ENCODE peak calls at places on chromosomes 3 and 15, in four cellular contexts. Q is tibial artery, B is neuronal stem cell, J is T-helper 1 cell. W is an unnamed sample.

GRCh38 chr3:71753716-71754609 is at the start of gene GPR27:
- DNase-seq in Q (no peak), J (peak; percentile 6), B (no peak), W (no peak)

GRCh38 chr3:4597204-4597985 is 104.2 kb downstream of the ITPR1 start:
- DNase-seq in J (no peak), Q (no peak), B (no peak), W (no peak)

GRCh38 chr3:39383913-39384664 is 919 bp downstream of the SLC25A38 start:
- DNase-seq in J (peak; percentile 94), B (peak; percentile 93), Q (peak; percentile 97), W (peak; percentile 99)

GRCh38 chr3:17894434-17895060 is 152.1 kb upstream of the TBC1D5 start:
- DNase-seq in J (no peak), B (peak; percentile 54), Q (no peak), W (no peak)

GRCh38 chr3:111812680-111813079 is 46.4 kb upstream of the PHLDB2 start:
- DNase-seq in J (no peak), B (no peak), Q (no peak), W (no peak)

GRCh38 chr3:183265157-183265642 is 12.1 kb downstream of the B3GNT5 start:
- DNase-seq in Q (no peak), J (no peak), B (no peak), W (no peak)

GRCh38 chr3:14725015-14725431 is 50.1 kb downstream of the C3orf20 start:
- DNase-seq in Q (peak; percentile 46), J (no peak), B (no peak), W (no peak)

GRCh38 chr15:63797901-63798300 is 35.8 kb downstream of the HERC1 start:
- DNase-seq in Q (no peak), B (no peak), J (no peak), W (no peak)

GRCh38 chr15:71706461-71707229 is 103.7 kb upstream of the NR2E3 start:
- DNase-seq in J (no peak), B (no peak), Q (no peak), W (no peak)

GRCh38 chr3:21390856-21391255 is 360.2 kb downstream of the ZNF385D start:
- DNase-seq in B (no peak), J (no peak), Q (no peak), W (no peak)

GRCh38 chr15:88918738-88919137 is 5.6 kb upstream of the MFGE8 start:
- DNase-seq in J (no peak), Q (peak; percentile 89), B (no peak), W (no peak)

GRCh38 chr3:124688580-124689454 is 41.4 kb upstream of the UMPS start:
- DNase-seq in Q (peak; percentile 66), J (peak; percentile 44), B (peak; percentile 71), W (peak; percentile 78)

GRCh38 chr3:64578384-64578783 is 109.4 kb downstream of the ADAMTS9 start:
- DNase-seq in B (no peak), J (no peak), Q (no peak), W (no peak)

GRCh38 chr3:124552224-124552623 is 178.0 kb upstream of the UMPS start:
- DNase-seq in Q (no peak), B (no peak), J (no peak), W (no peak)

GRCh38 chr3:1118074-1118473 is 25.2 kb downstream of the CNTN6 start:
- DNase-seq in J (no peak), Q (no peak), B (no peak), W (no peak)

GRCh38 chr3:98732239-98733054 is 30.7 kb upstream of the ST3GAL6 start:
- DNase-seq in B (peak; percentile 56), J (no peak), Q (peak; percentile 53), W (peak; percentile 16)

GRCh38 chr3:10338591-10339369 is 17.9 kb upstream of the SEC13 start:
- DNase-seq in B (no peak), J (no peak), Q (no peak), W (no peak)

GRCh38 chr3:150662410-150663200 is 41.1 kb downstream of the ERICH6 start:
- DNase-seq in J (no peak), B (no peak), Q (no peak), W (no peak)

GRCh38 chr3:70754314-70754713 is 441.9 kb upstream of the MDFIC2 start:
- DNase-seq in Q (no peak), J (no peak), B (no peak), W (no peak)

GRCh38 chr15:64895285-64896065 is 16.2 kb upstream of the ANKDD1A start:
- DNase-seq in J (peak; percentile 18), B (no peak), Q (no peak), W (peak; percentile 68)

GRCh38 chr15:90154861-90155626 is 46.1 kb upstream of the SEMA4B start:
- DNase-seq in J (no peak), B (no peak), Q (no peak), W (no peak)

GRCh38 chr3:50242778-50243551 is 7.0 kb downstream of the GNAI2 start:
- DNase-seq in J (peak; percentile 31), Q (peak; percentile 74), B (no peak), W (peak; percentile 79)

W was measured in germinal center.